ENCODE peak calls at places on chromosomes 1 and 21, in six cellular contexts. One of them, this sample, is unnamed.

GRCh38 chr1:177914603-177915002 is 55.3 kb downstream of the SEC16B start:
- DNase-seq in trophoblast cell: no peak
- DNase-seq in neuronal stem cell: no peak
- DNase-seq in H9: no peak
- DNase-seq in IMR-90: peak
- DNase-seq in H1: no peak
- DNase-seq in this sample: no peak

GRCh38 chr1:218164930-218165686 is 120.0 kb upstream of the RRP15 start:
- DNase-seq in H9: peak
- DNase-seq in H1: peak
- DNase-seq in IMR-90: no peak
- DNase-seq in neuronal stem cell: peak
- DNase-seq in trophoblast cell: no peak
- DNase-seq in this sample: peak

GRCh38 chr1:43405219-43405875 is 15.6 kb downstream of the SZT2 start:
- DNase-seq in trophoblast cell: no peak
- DNase-seq in H1: no peak
- DNase-seq in neuronal stem cell: no peak
- DNase-seq in H9: no peak
- DNase-seq in IMR-90: peak
- DNase-seq in this sample: peak

GRCh38 chr1:51327386-51327785 is 3.0 kb downstream of the TTC39A start:
- DNase-seq in H1: no peak
- DNase-seq in neuronal stem cell: no peak
- DNase-seq in trophoblast cell: no peak
- DNase-seq in IMR-90: peak
- DNase-seq in H9: no peak
- DNase-seq in this sample: no peak

GRCh38 chr1:205965039-205965630 is 21.9 kb upstream of the SLC26A9 start:
- DNase-seq in IMR-90: no peak
- DNase-seq in H1: no peak
- DNase-seq in neuronal stem cell: no peak
- DNase-seq in trophoblast cell: no peak
- DNase-seq in H9: no peak
- DNase-seq in this sample: no peak

GRCh38 chr1:80656011-80656627 is 1144.6 kb upstream of the ADGRL2 start:
- DNase-seq in H1: no peak
- DNase-seq in trophoblast cell: peak
- DNase-seq in IMR-90: no peak
- DNase-seq in neuronal stem cell: no peak
- DNase-seq in H9: peak
- DNase-seq in this sample: peak

GRCh38 chr1:218284377-218284916 is 646 bp upstream of the RRP15 start:
- DNase-seq in H9: no peak
- DNase-seq in neuronal stem cell: no peak
- DNase-seq in trophoblast cell: no peak
- DNase-seq in H1: no peak
- DNase-seq in IMR-90: no peak
- DNase-seq in this sample: no peak

GRCh38 chr1:10866314-10867091 is 70.1 kb upstream of the CASZ1 start:
- DNase-seq in IMR-90: peak
- DNase-seq in H9: peak
- DNase-seq in neuronal stem cell: no peak
- DNase-seq in H1: no peak
- DNase-seq in trophoblast cell: peak
- DNase-seq in this sample: peak

GRCh38 chr1:29498126-29499100 is 262.1 kb downstream of the PTPRU start:
- DNase-seq in neuronal stem cell: no peak
- DNase-seq in IMR-90: peak
- DNase-seq in H1: no peak
- DNase-seq in H9: peak
- DNase-seq in trophoblast cell: no peak
- DNase-seq in this sample: no peak

GRCh38 chr1:218273757-218274505 is 11.2 kb upstream of the RRP15 start:
- DNase-seq in IMR-90: no peak
- DNase-seq in neuronal stem cell: no peak
- DNase-seq in trophoblast cell: no peak
- DNase-seq in H9: no peak
- DNase-seq in H1: no peak
- DNase-seq in this sample: no peak

GRCh38 chr1:155236451-155236850 is 18.8 kb downstream of the ENTREP3 start:
- DNase-seq in trophoblast cell: peak
- DNase-seq in H9: no peak
- DNase-seq in IMR-90: no peak
- DNase-seq in neuronal stem cell: no peak
- DNase-seq in H1: no peak
- DNase-seq in this sample: no peak

GRCh38 chr1:22806584-22806983 is 95.9 kb downstream of the EPHB2 start:
- DNase-seq in H1: no peak
- DNase-seq in trophoblast cell: no peak
- DNase-seq in IMR-90: no peak
- DNase-seq in neuronal stem cell: peak
- DNase-seq in H9: no peak
- DNase-seq in this sample: no peak

GRCh38 chr1:52552236-52552504 is 722 bp downstream of the TUT4 start:
- DNase-seq in H1: no peak
- DNase-seq in neuronal stem cell: peak
- DNase-seq in trophoblast cell: peak
- DNase-seq in IMR-90: peak
- DNase-seq in H9: no peak
- DNase-seq in this sample: peak

GRCh38 chr1:235648407-235648907 is 1.1 kb downstream of the GNG4 start:
- DNase-seq in IMR-90: no peak
- DNase-seq in trophoblast cell: no peak
- DNase-seq in neuronal stem cell: no peak
- DNase-seq in H9: no peak
- DNase-seq in H1: no peak
- DNase-seq in this sample: no peak

GRCh38 chr1:151294748-151295462 is 12.8 kb downstream of the ZNF687 start:
- DNase-seq in H1: no peak
- DNase-seq in trophoblast cell: no peak
- DNase-seq in IMR-90: no peak
- DNase-seq in neuronal stem cell: no peak
- DNase-seq in H9: peak
- DNase-seq in this sample: no peak

GRCh38 chr1:43976045-43976444 is 1.3 kb downstream of the ATP6V0B start:
- DNase-seq in H1: no peak
- DNase-seq in trophoblast cell: no peak
- DNase-seq in neuronal stem cell: no peak
- DNase-seq in H9: no peak
- DNase-seq in IMR-90: no peak
- DNase-seq in this sample: no peak

GRCh38 chr21:41368361-41369104 is 6.7 kb downstream of the MX2 start:
- DNase-seq in neuronal stem cell: no peak
- DNase-seq in IMR-90: no peak
- DNase-seq in trophoblast cell: no peak
- DNase-seq in H9: no peak
- DNase-seq in H1: no peak
- DNase-seq in this sample: no peak

GRCh38 chr1:30525980-30526651 is 197.3 kb downstream of the MATN1 start:
- DNase-seq in trophoblast cell: no peak
- DNase-seq in neuronal stem cell: no peak
- DNase-seq in H9: no peak
- DNase-seq in IMR-90: peak
- DNase-seq in H1: no peak
- DNase-seq in this sample: peak

GRCh38 chr1:220430586-220430985 is 97.3 kb upstream of the MARK1 start:
- DNase-seq in H1: no peak
- DNase-seq in neuronal stem cell: no peak
- DNase-seq in H9: no peak
- DNase-seq in trophoblast cell: no peak
- DNase-seq in IMR-90: no peak
- DNase-seq in this sample: no peak

GRCh38 chr1:51070640-51071039 is 31.4 kb upstream of the C1orf185 start:
- DNase-seq in H9: no peak
- DNase-seq in H1: no peak
- DNase-seq in IMR-90: peak
- DNase-seq in trophoblast cell: no peak
- DNase-seq in neuronal stem cell: no peak
- DNase-seq in this sample: no peak

GRCh38 chr1:19257178-19257914 is 5.7 kb downstream of the MRTO4 start:
- DNase-seq in H1: no peak
- DNase-seq in trophoblast cell: no peak
- DNase-seq in H9: no peak
- DNase-seq in neuronal stem cell: no peak
- DNase-seq in IMR-90: no peak
- DNase-seq in this sample: no peak

GRCh38 chr1:61851849-61852692 is 109.8 kb downstream of the PATJ start:
- DNase-seq in trophoblast cell: peak
- DNase-seq in neuronal stem cell: peak
- DNase-seq in IMR-90: peak
- DNase-seq in H9: no peak
- DNase-seq in H1: no peak
- DNase-seq in this sample: peak

GRCh38 chr1:215151841-215152240 is 69.3 kb downstream of the KCNK2 start:
- DNase-seq in IMR-90: no peak
- DNase-seq in H1: no peak
- DNase-seq in H9: no peak
- DNase-seq in neuronal stem cell: no peak
- DNase-seq in trophoblast cell: no peak
- DNase-seq in this sample: no peak

GRCh38 chr1:41811978-41812852 is 106.5 kb downstream of the HIVEP3 start:
- DNase-seq in neuronal stem cell: peak
- DNase-seq in IMR-90: peak
- DNase-seq in trophoblast cell: peak
- DNase-seq in H1: peak
- DNase-seq in H9: peak
- DNase-seq in this sample: peak

GRCh38 chr21:16279658-16280581 is 550.1 kb downstream of the USP25 start:
- DNase-seq in trophoblast cell: no peak
- DNase-seq in IMR-90: peak
- DNase-seq in H9: no peak
- DNase-seq in neuronal stem cell: peak
- DNase-seq in H1: peak
- DNase-seq in this sample: peak

GRCh38 chr1:44817307-44817706 is 9.0 kb downstream of the BTBD19 start:
- DNase-seq in neuronal stem cell: no peak
- DNase-seq in IMR-90: no peak
- DNase-seq in H9: no peak
- DNase-seq in H1: no peak
- DNase-seq in trophoblast cell: no peak
- DNase-seq in this sample: peak

GRCh38 chr1:201539561-201540404 is 856 bp downstream of the NAV1 start:
- DNase-seq in H1: no peak
- DNase-seq in IMR-90: peak
- DNase-seq in trophoblast cell: peak
- DNase-seq in H9: peak
- DNase-seq in neuronal stem cell: no peak
- DNase-seq in this sample: peak

GRCh38 chr1:201537467-201537866 is 1.5 kb upstream of the NAV1 start:
- DNase-seq in trophoblast cell: no peak
- DNase-seq in H1: no peak
- DNase-seq in IMR-90: no peak
- DNase-seq in H9: no peak
- DNase-seq in neuronal stem cell: no peak
- DNase-seq in this sample: no peak

GRCh38 chr1:201537966-201538617 is 835 bp upstream of the NAV1 start:
- DNase-seq in H9: peak
- DNase-seq in trophoblast cell: peak
- DNase-seq in H1: no peak
- DNase-seq in IMR-90: no peak
- DNase-seq in neuronal stem cell: no peak
- DNase-seq in this sample: peak

GRCh38 chr1:201537028-201537427 is 1.9 kb upstream of the NAV1 start:
- DNase-seq in H1: no peak
- DNase-seq in H9: no peak
- DNase-seq in IMR-90: no peak
- DNase-seq in trophoblast cell: no peak
- DNase-seq in neuronal stem cell: no peak
- DNase-seq in this sample: no peak

DNA sequence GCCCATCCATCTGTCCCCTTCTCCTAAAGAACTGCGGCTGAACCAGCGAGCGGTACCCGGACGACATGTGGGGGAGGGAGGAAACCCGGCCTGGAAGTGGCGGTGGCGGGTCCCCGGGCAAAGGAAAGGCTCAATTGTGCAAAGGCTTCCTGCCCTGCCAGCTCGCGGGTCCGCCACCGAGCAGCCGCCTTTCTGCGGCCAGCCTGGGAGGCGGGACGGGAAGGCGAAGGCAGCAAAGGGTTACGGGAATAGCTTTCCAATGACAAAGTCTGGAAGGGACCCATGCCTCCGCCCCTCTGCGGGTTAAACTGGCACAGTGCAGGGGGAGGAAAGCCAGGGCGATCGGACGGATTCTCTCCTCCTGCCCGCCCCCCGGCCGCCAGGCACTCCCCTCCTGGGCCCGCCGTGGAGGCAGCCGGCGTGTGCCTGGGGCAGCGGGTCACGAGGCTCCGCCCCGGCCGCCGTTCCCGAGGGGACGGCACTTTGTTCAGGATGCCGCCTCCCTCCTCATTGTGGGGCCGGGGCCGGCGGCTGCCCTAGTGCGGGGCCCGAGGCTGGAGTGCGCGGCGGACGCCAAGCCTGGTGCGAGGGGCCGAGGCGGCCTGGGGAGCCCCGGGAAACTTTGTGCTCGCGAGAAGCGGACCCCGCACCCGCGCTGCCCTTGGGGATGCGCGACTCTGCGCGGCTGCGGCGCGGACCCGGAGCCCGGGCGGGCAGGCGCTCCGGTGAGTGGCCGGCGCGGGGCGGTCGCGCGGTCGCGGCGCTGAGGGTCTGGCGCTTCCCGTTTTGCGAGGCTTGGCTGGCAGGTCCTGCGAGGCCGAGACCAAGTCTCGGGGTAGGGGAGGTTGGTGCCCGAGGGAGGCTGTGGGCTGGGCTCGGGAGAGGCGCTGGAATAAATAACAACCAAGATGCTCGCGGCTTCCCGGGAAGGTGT is at the start of gene NAV1:
- DNase-seq in IMR-90: peak
- DNase-seq in trophoblast cell: peak
- DNase-seq in H9: peak
- DNase-seq in H1: no peak
- DNase-seq in neuronal stem cell: peak
- DNase-seq in this sample: peak
- H3K23ac ChIP-seq in IMR-90: peak
- H3K23ac ChIP-seq in trophoblast cell: no peak
- H3K23ac ChIP-seq in H9: no peak
- H3K23ac ChIP-seq in H1: no peak
- H3K23ac ChIP-seq in neuronal stem cell: peak
- H3K23ac ChIP-seq in this sample: peak

GRCh38 chr1:15848929-15849774 is 1.6 kb downstream of the SPEN start:
- DNase-seq in neuronal stem cell: peak
- DNase-seq in H1: no peak
- DNase-seq in IMR-90: peak
- DNase-seq in trophoblast cell: peak
- DNase-seq in H9: peak
- DNase-seq in this sample: peak
- H2AFZ ChIP-seq in neuronal stem cell: peak
- H2AFZ ChIP-seq in H1: peak
- H2AFZ ChIP-seq in IMR-90: peak
- H2AFZ ChIP-seq in trophoblast cell: peak
- H2AFZ ChIP-seq in H9: no peak
- H2AFZ ChIP-seq in this sample: no peak

GRCh38 chr1:230048922-230049321 is 18.1 kb upstream of the GALNT2 start:
- DNase-seq in neuronal stem cell: no peak
- DNase-seq in IMR-90: no peak
- DNase-seq in H1: no peak
- DNase-seq in trophoblast cell: no peak
- DNase-seq in H9: no peak
- DNase-seq in this sample: no peak
- H3K18ac ChIP-seq in neuronal stem cell: no peak
- H3K18ac ChIP-seq in IMR-90: no peak
- H3K18ac ChIP-seq in H1: no peak
- H3K18ac ChIP-seq in trophoblast cell: no peak
- H3K18ac ChIP-seq in H9: no peak
- H3K18ac ChIP-seq in this sample: no peak

GRCh38 chr1:20652300-20652699 is 8.9 kb downstream of the DDOST start:
- DNase-seq in IMR-90: no peak
- DNase-seq in H9: no peak
- DNase-seq in trophoblast cell: no peak
- DNase-seq in neuronal stem cell: no peak
- DNase-seq in H1: no peak
- DNase-seq in this sample: no peak
- H3K23ac ChIP-seq in IMR-90: no peak
- H3K23ac ChIP-seq in H9: no peak
- H3K23ac ChIP-seq in trophoblast cell: no peak
- H3K23ac ChIP-seq in neuronal stem cell: no peak
- H3K23ac ChIP-seq in H1: no peak
- H3K23ac ChIP-seq in this sample: no peak